ENCODE peak calls at places on chromosomes 16 and 17, in nine cellular contexts. One of them, this sample, is unnamed.

GRCh38 chr16:3645108-3645503 is 9.4 kb upstream of the DNASE1 start:
- DNase-seq in T-helper 1 cell: no peak
- DNase-seq in mesenteric fat pad: peak; percentile 45
- DNase-seq in A549: no peak
- DNase-seq in stomach: no peak
- DNase-seq in stimulated activated CD4-positive, alpha-beta T cell treated with anti-CD3 and anti-CD28 coated beads, Interleukin-4, amount 100 ng/mL, for 4 hours: no peak
- DNase-seq in endothelial cell of umbilical vein: no peak
- DNase-seq in ELF-1: no peak
- DNase-seq in Right ventricle myocardium superior: peak; percentile 13
- DNase-seq in this sample: no peak

GRCh38 chr17:39400547-39401411 is 647 bp downstream of the FBXL20 start:
- DNase-seq in T-helper 1 cell: peak; percentile 7
- DNase-seq in mesenteric fat pad: peak; percentile 91
- DNase-seq in A549: no peak
- DNase-seq in stomach: peak; percentile 27
- DNase-seq in stimulated activated CD4-positive, alpha-beta T cell treated with anti-CD3 and anti-CD28 coated beads, Interleukin-4, amount 100 ng/mL, for 4 hours: peak; percentile 8
- DNase-seq in endothelial cell of umbilical vein: peak; percentile 58
- DNase-seq in ELF-1: no peak
- DNase-seq in Right ventricle myocardium superior: peak; percentile 54
- DNase-seq in this sample: no peak

GRCh38 chr17:38674749-38675615 is at the start of gene EPOP:
- DNase-seq in T-helper 1 cell: peak; percentile 60
- DNase-seq in mesenteric fat pad: peak; percentile 95
- DNase-seq in A549: peak; percentile 93
- DNase-seq in stomach: peak; percentile 91
- DNase-seq in stimulated activated CD4-positive, alpha-beta T cell treated with anti-CD3 and anti-CD28 coated beads, Interleukin-4, amount 100 ng/mL, for 4 hours: peak; percentile 95
- DNase-seq in endothelial cell of umbilical vein: peak; percentile 85
- DNase-seq in ELF-1: peak; percentile 84
- DNase-seq in Right ventricle myocardium superior: peak; percentile 92
- DNase-seq in this sample: peak; percentile 87

GRCh38 chr17:51251010-51251409 is 8.8 kb downstream of the MBTD1 start:
- DNase-seq in T-helper 1 cell: no peak
- DNase-seq in mesenteric fat pad: no peak
- DNase-seq in A549: no peak
- DNase-seq in stomach: no peak
- DNase-seq in stimulated activated CD4-positive, alpha-beta T cell treated with anti-CD3 and anti-CD28 coated beads, Interleukin-4, amount 100 ng/mL, for 4 hours: no peak
- DNase-seq in endothelial cell of umbilical vein: peak; percentile 39
- DNase-seq in ELF-1: no peak
- DNase-seq in Right ventricle myocardium superior: no peak
- DNase-seq in this sample: no peak

GRCh38 chr17:29573558-29573870 is 5.0 kb downstream of the TP53I13 start:
- DNase-seq in T-helper 1 cell: no peak
- DNase-seq in mesenteric fat pad: peak; percentile 85
- DNase-seq in A549: no peak
- DNase-seq in stomach: no peak
- DNase-seq in stimulated activated CD4-positive, alpha-beta T cell treated with anti-CD3 and anti-CD28 coated beads, Interleukin-4, amount 100 ng/mL, for 4 hours: no peak
- DNase-seq in endothelial cell of umbilical vein: no peak
- DNase-seq in ELF-1: no peak
- DNase-seq in Right ventricle myocardium superior: no peak
- DNase-seq in this sample: no peak

GRCh38 chr17:72884066-72884465 is 208.4 kb downstream of the SLC39A11 start:
- DNase-seq in T-helper 1 cell: no peak
- DNase-seq in mesenteric fat pad: no peak
- DNase-seq in A549: no peak
- DNase-seq in stomach: no peak
- DNase-seq in stimulated activated CD4-positive, alpha-beta T cell treated with anti-CD3 and anti-CD28 coated beads, Interleukin-4, amount 100 ng/mL, for 4 hours: no peak
- DNase-seq in endothelial cell of umbilical vein: no peak
- DNase-seq in ELF-1: peak; percentile 37
- DNase-seq in Right ventricle myocardium superior: no peak
- DNase-seq in this sample: no peak

GRCh38 chr17:36921131-36921851 is 16.0 kb upstream of the LHX1 start:
- DNase-seq in T-helper 1 cell: no peak
- DNase-seq in mesenteric fat pad: no peak
- DNase-seq in A549: peak; percentile 89
- DNase-seq in stomach: peak; percentile 43
- DNase-seq in stimulated activated CD4-positive, alpha-beta T cell treated with anti-CD3 and anti-CD28 coated beads, Interleukin-4, amount 100 ng/mL, for 4 hours: peak; percentile 53
- DNase-seq in endothelial cell of umbilical vein: no peak
- DNase-seq in ELF-1: peak; percentile 70
- DNase-seq in Right ventricle myocardium superior: no peak
- DNase-seq in this sample: no peak

GRCh38 chr16:90019543-90020259 is 445 bp upstream of the DBNDD1 start:
- DNase-seq in T-helper 1 cell: no peak
- DNase-seq in mesenteric fat pad: no peak
- DNase-seq in A549: peak; percentile 47
- DNase-seq in stomach: peak; percentile 40
- DNase-seq in stimulated activated CD4-positive, alpha-beta T cell treated with anti-CD3 and anti-CD28 coated beads, Interleukin-4, amount 100 ng/mL, for 4 hours: peak; percentile 63
- DNase-seq in endothelial cell of umbilical vein: peak; percentile 30
- DNase-seq in ELF-1: peak; percentile 59
- DNase-seq in Right ventricle myocardium superior: no peak
- DNase-seq in this sample: peak; percentile 69

GRCh38 chr16:81170824-81171223 is 67.7 kb upstream of the BCO1 start:
- DNase-seq in T-helper 1 cell: no peak
- DNase-seq in mesenteric fat pad: no peak
- DNase-seq in A549: no peak
- DNase-seq in stomach: no peak
- DNase-seq in stimulated activated CD4-positive, alpha-beta T cell treated with anti-CD3 and anti-CD28 coated beads, Interleukin-4, amount 100 ng/mL, for 4 hours: no peak
- DNase-seq in endothelial cell of umbilical vein: no peak
- DNase-seq in ELF-1: peak; percentile 40
- DNase-seq in Right ventricle myocardium superior: no peak
- DNase-seq in this sample: no peak

GRCh38 chr17:40326832-40327199 is 17.8 kb downstream of the RARA start:
- DNase-seq in T-helper 1 cell: no peak
- DNase-seq in mesenteric fat pad: no peak
- DNase-seq in A549: no peak
- DNase-seq in stomach: no peak
- DNase-seq in stimulated activated CD4-positive, alpha-beta T cell treated with anti-CD3 and anti-CD28 coated beads, Interleukin-4, amount 100 ng/mL, for 4 hours: no peak
- DNase-seq in endothelial cell of umbilical vein: no peak
- DNase-seq in ELF-1: no peak
- DNase-seq in Right ventricle myocardium superior: no peak
- DNase-seq in this sample: peak; percentile 31

GRCh38 chr17:50817142-50817751 is 18.1 kb upstream of the WFIKKN2 start:
- DNase-seq in T-helper 1 cell: no peak
- DNase-seq in mesenteric fat pad: no peak
- DNase-seq in A549: peak; percentile 43
- DNase-seq in stomach: peak; percentile 68
- DNase-seq in stimulated activated CD4-positive, alpha-beta T cell treated with anti-CD3 and anti-CD28 coated beads, Interleukin-4, amount 100 ng/mL, for 4 hours: peak; percentile 62
- DNase-seq in endothelial cell of umbilical vein: no peak
- DNase-seq in ELF-1: peak; percentile 50
- DNase-seq in Right ventricle myocardium superior: peak; percentile 69
- DNase-seq in this sample: peak; percentile 79

This sample was measured in psoas muscle.